ENCODE peak calls at places on chromosomes 11 and 22, in six cellular contexts. D, M, G, V, X and S are unnamed samples.

GRCh38 chr11:1483445-1483961 is 3.1 kb downstream of the MOB2 start:
- DNase-seq in D (no peak), M (no peak), G (no peak), V (no peak), X (no peak), S (no peak)

GRCh38 chr22:43829448-43829821 is 17.3 kb upstream of the EFCAB6 start:
- DNase-seq in D (no peak), M (no peak), G (peak), V (no peak), X (no peak), S (peak)

GRCh38 chr11:114282488-114282887 is 13.7 kb upstream of the NNMT start:
- DNase-seq in D (no peak), M (no peak), G (no peak), V (no peak), X (no peak), S (no peak)

GRCh38 chr22:50734343-50734771 is 3.6 kb upstream of the ACR start:
- DNase-seq in D (no peak), M (no peak), G (no peak), V (no peak), X (no peak), S (no peak)

GRCh38 chr22:46915978-46916730 is 153.7 kb downstream of the TBC1D22A start:
- DNase-seq in D (no peak), M (no peak), G (no peak), V (no peak), X (no peak), S (no peak)

GRCh38 chr11:79441159-79441875 is 487 bp upstream of the TENM4 start:
- DNase-seq in D (no peak), M (no peak), G (no peak), V (no peak), X (no peak), S (no peak)

GRCh38 chr11:43825217-43825816 is 55.3 kb upstream of the ALKBH3 start:
- DNase-seq in D (no peak), M (peak), G (peak), V (peak), X (peak), S (peak)

GRCh38 chr11:533049-533585 is 2.3 kb downstream of the HRAS start:
- DNase-seq in D (no peak), M (no peak), G (no peak), V (no peak), X (no peak), S (no peak)

GRCh38 chr11:93494341-93494740 is 48.9 kb downstream of the SMCO4 start:
- DNase-seq in D (no peak), M (no peak), G (no peak), V (no peak), X (no peak), S (no peak)

GRCh38 chr22:50526849-50527801 is 1.7 kb upstream of the SCO2 start:
- DNase-seq in D (no peak), M (peak), G (no peak), V (no peak), X (peak), S (no peak)

GRCh38 chr11:121237686-121238658 is 54.6 kb upstream of the SC5D start:
- DNase-seq in D (no peak), M (no peak), G (no peak), V (no peak), X (no peak), S (no peak)

GRCh38 chr11:76376746-76377558 is 4.0 kb downstream of the THAP12 start:
- DNase-seq in D (no peak), M (no peak), G (no peak), V (no peak), X (no peak), S (no peak)

GRCh38 chr22:42376721-42377177 is 55.5 kb downstream of the NFAM1 start:
- DNase-seq in D (no peak), M (no peak), G (peak), V (no peak), X (no peak), S (peak)

GRCh38 chr11:114135737-114136151 is 76.2 kb downstream of the ZBTB16 start:
- DNase-seq in D (no peak), M (no peak), G (no peak), V (no peak), X (peak), S (no peak)

GRCh38 chr11:129252621-129253020 is 60.5 kb upstream of the ARHGAP32 start:
- DNase-seq in D (no peak), M (peak), G (no peak), V (no peak), X (no peak), S (no peak)

GRCh38 chr22:35578836-35579575 is 38.1 kb downstream of the MB start:
- DNase-seq in D (no peak), M (no peak), G (no peak), V (no peak), X (no peak), S (no peak)

GRCh38 chr11:69153661-69154060 is 2.1 kb upstream of the SMIM38 start:
- DNase-seq in D (no peak), M (no peak), G (no peak), V (no peak), X (no peak), S (no peak)

GRCh38 chr22:46584081-46584903 is 35.9 kb upstream of the GRAMD4 start:
- DNase-seq in D (no peak), M (peak), G (no peak), V (no peak), X (no peak), S (no peak)